ENCODE peak calls at places on chromosomes 16 and 17, in eight cellular contexts. H is NCI-H2171 treated with DMSO at 0.1 percent for 48 hours; C is GM03348; V is activated CD8-positive, alpha-beta memory T cell treated with anti-CD3 and anti-CD28 coated beads for 48 hours; N is AG10803; Y is lower leg skin; J is esophagus squamous epithelium; B is NCI-H1105. F is an unnamed sample.

GRCh38 chr16:84689126-84689525 is 10.7 kb upstream of the USP10 start:
- DNase-seq in N (peak; percentile 93), H (peak; percentile 68), J (no peak), C (peak; percentile 75), B (no peak), V (no peak), Y (peak; percentile 36), F (no peak)

GRCh38 chr17:12634789-12635414 is 30.8 kb upstream of the MYOCD start:
- DNase-seq in N (no peak), J (no peak), H (no peak), C (no peak), V (no peak), Y (no peak), B (no peak), F (no peak)

GRCh38 chr17:73462830-73463229 is 151.0 kb upstream of the CDC42EP4 start:
- DNase-seq in N (no peak), B (no peak), H (peak; percentile 81), Y (no peak), J (no peak), C (no peak), V (no peak), F (no peak)

GRCh38 chr17:81020767-81021497 is 14.0 kb upstream of the BAIAP2 start:
- DNase-seq in C (peak; percentile 80), H (no peak), V (no peak), N (peak; percentile 53), J (no peak), Y (no peak), B (no peak), F (peak; percentile 83)

GRCh38 chr17:80475949-80476876 is at the start of gene NPTX1:
- DNase-seq in J (no peak), H (peak; percentile 41), B (no peak), V (no peak), Y (no peak), N (no peak), C (peak; percentile 66), F (no peak)

GRCh38 chr16:19644877-19645276 is 73.2 kb downstream of the KNOP1 start:
- DNase-seq in V (no peak), C (no peak), B (no peak), J (no peak), N (no peak), Y (no peak), H (no peak), F (no peak)

GRCh38 chr16:19879241-19879792 is 5.3 kb downstream of the GPRC5B start:
- DNase-seq in V (no peak), Y (no peak), H (peak; percentile 90), C (no peak), J (no peak), B (peak; percentile 27), N (no peak), F (no peak)

GRCh38 chr17:19753049-19753444 is 4.9 kb upstream of the ALDH3A1 start:
- DNase-seq in H (no peak), Y (peak; percentile 92), C (peak; percentile 94), N (peak; percentile 90), J (no peak), V (no peak), B (peak; percentile 55), F (no peak)

GRCh38 chr17:6894206-6894528 is 62.6 kb upstream of the TEKT1 start:
- DNase-seq in C (peak; percentile 40), N (no peak), J (no peak), Y (no peak), B (peak; percentile 19), V (no peak), H (no peak), F (no peak)

GRCh38 chr17:7959503-7960253 is 27.7 kb downstream of the CNTROB start:
- DNase-seq in B (no peak), C (no peak), N (no peak), H (no peak), V (no peak), J (no peak), Y (no peak), F (no peak)

GRCh38 chr17:72419866-72420774 is 299.3 kb downstream of the SOX9 start:
- DNase-seq in C (no peak), B (no peak), N (no peak), V (no peak), J (no peak), H (peak; percentile 40), Y (no peak), F (no peak)

GRCh38 chr16:11716330-11716729 is 26.3 kb downstream of the TXNDC11 start:
- DNase-seq in H (no peak), C (no peak), B (no peak), V (no peak), J (no peak), Y (no peak), N (no peak), F (no peak)

GRCh38 chr16:85002099-85002541 is 9.2 kb downstream of the ZDHHC7 start:
- DNase-seq in H (no peak), B (no peak), Y (no peak), J (no peak), C (no peak), V (no peak), N (no peak), F (no peak)